ENCODE peak calls at places on chromosome 14, in nine cellular contexts. X, F, S, G, T, W, O, E and A are unnamed samples.

GRCh38 chr14:93994919-93995682 is 2.0 kb upstream of the CCDC197 start:
- DNase-seq in E (no peak), O (no peak), G (no peak), W (no peak), S (peak; percentile 96), F (peak; percentile 77), X (no peak), T (peak; percentile 46), A (peak; percentile 67)

GRCh38 chr14:54606631-54607133 is 39.8 kb downstream of the SAMD4A start:
- DNase-seq in W (no peak), O (no peak), E (no peak), T (peak; percentile 51), X (no peak), S (peak; percentile 91), F (peak; percentile 55), G (no peak), A (no peak)

GRCh38 chr14:26730929-26731618 is 133.2 kb upstream of the NOVA1 start:
- DNase-seq in W (no peak), G (peak; percentile 30), E (peak; percentile 39), T (peak; percentile 34), F (peak; percentile 41), S (peak; percentile 30), X (no peak), O (peak; percentile 67), A (peak; percentile 80)

GRCh38 chr14:96413526-96413925 is 21.6 kb downstream of the AK7 start:
- DNase-seq in O (no peak), W (no peak), S (peak; percentile 36), X (no peak), F (no peak), T (no peak), G (no peak), E (no peak), A (no peak)

GRCh38 chr14:90739318-90740077 is 76.7 kb downstream of the TTC7B start:
- DNase-seq in G (no peak), W (no peak), O (no peak), E (no peak), S (peak; percentile 12), X (no peak), F (no peak), T (peak; percentile 25), A (no peak)

GRCh38 chr14:83958359-83958758 is 1571.6 kb upstream of the FLRT2 start:
- DNase-seq in S (no peak), T (no peak), W (no peak), F (peak; percentile 5), O (no peak), E (no peak), G (no peak), X (no peak), A (no peak)

GRCh38 chr14:77123381-77124344 is 17.9 kb downstream of the ZDHHC22 start:
- DNase-seq in S (no peak), W (no peak), T (no peak), G (peak; percentile 86), F (peak; percentile 96), X (no peak), E (no peak), O (no peak), A (no peak)

GRCh38 chr14:32469388-32470160 is 140.5 kb downstream of the AKAP6 start:
- DNase-seq in E (peak; percentile 62), O (peak; percentile 49), S (peak; percentile 78), X (peak; percentile 63), F (peak; percentile 67), T (peak; percentile 82), W (no peak), G (peak; percentile 49), A (peak; percentile 60)

GRCh38 chr14:97177016-97177415 is 379.8 kb downstream of the VRK1 start:
- DNase-seq in E (no peak), F (peak; percentile 81), W (no peak), S (no peak), O (peak; percentile 39), G (peak; percentile 43), T (no peak), X (peak; percentile 18), A (peak; percentile 64)

GRCh38 chr14:91839754-91840153 is 27.6 kb downstream of the TC2N start:
- DNase-seq in T (no peak), W (no peak), O (no peak), G (no peak), S (no peak), E (no peak), F (no peak), X (no peak), A (no peak)

GRCh38 chr14:91834571-91834970 is 32.8 kb downstream of the TC2N start:
- DNase-seq in W (no peak), E (no peak), S (no peak), X (no peak), F (no peak), O (peak; percentile 14), T (no peak), G (no peak), A (peak; percentile 51)

GRCh38 chr14:91837076-91837475 is 30.3 kb downstream of the TC2N start:
- DNase-seq in F (no peak), E (no peak), O (no peak), X (no peak), T (no peak), S (no peak), G (no peak), W (no peak), A (no peak)

GRCh38 chr14:91835197-91835919 is 32.0 kb downstream of the TC2N start:
- DNase-seq in S (no peak), O (no peak), W (no peak), G (peak; percentile 35), F (no peak), E (no peak), X (no peak), T (no peak), A (peak; percentile 60)

DNA sequence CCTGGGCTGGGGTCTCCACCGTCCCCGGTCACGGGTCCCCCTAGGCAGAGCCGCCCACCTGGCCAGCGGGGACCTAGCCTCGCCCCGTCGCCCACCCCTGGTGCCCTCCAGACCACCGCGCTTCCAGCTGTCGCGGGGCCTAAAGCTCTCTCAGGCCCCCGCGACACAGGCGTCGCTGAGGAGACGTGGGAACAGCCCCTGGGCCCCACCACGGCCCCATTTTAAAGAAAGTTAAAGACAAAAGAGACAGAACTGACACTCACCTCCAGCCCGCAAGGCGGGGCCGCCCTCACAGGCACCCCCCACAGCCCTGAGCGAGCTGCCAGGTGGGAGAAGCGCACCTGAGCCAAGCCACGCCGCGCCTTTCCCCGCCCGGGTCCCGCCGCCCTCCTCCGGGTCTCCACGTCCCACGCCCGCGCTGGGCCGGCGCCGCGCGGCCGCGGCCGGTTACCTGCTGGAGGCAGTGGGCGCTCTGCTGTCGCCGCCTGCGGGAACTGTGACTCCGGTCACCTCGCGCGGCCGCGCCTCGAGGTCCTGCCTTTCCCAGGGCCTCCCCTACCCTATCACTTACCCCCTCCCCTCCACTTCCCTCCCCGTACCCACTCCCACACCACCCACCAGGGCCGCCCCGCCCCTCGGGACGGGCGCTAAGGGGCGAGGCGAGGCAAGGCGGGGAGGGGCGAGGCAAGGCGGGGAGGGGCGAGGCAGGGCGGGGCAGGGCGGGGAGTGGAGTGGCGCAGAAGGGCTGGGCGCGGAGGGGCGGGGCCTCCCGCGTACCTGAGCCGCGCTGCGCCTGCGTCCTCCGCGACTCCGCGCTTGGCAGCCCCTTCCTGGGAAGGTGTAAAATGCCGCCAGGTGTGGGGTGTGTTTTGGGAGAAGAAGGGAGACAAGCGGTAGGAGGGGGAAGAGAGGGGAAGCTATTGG is 31.2 kb downstream of the TC2N start:
- DNase-seq in X (no peak), F (peak; percentile 67), W (no peak), O (peak; percentile 89), T (no peak), G (peak; percentile 96), E (no peak), S (peak; percentile 20), A (peak; percentile 94)
- TF ChIP-seq EZH2 in X (no peak), F (peak; percentile 93), W (no peak), O (peak; percentile 93), T (peak; percentile 62), G (peak; percentile 61), E (peak; percentile 94), S (no peak), A (no peak)

DNA sequence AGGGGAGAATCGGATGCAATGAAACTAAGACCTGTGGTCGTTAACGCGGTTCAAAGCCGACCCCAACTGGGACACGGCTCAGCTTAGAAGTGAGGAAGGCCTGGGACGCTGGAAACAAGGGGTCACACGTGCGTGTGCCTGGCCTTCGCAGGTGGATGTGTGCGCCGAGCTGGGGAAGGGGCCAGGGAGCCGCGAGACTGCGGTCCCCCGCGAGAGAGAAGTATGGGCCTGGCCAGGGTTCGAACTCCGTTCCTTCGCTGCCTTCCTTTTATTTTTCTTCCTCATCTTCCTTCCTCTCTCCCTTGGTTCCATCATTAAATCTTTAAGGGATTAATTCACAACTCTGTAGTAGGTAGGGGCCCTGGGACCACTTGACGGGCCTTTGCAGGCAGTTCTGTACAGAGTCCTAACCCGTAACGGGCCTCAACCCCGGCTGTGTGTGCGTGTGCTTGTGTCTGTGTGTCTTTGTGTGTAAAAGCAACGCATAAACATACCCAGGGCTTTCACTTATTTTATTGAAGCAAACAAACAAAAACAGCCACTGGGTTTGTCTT is 3.6 kb downstream of the TTC6 start:
- DNase-seq in O (peak; percentile 42), G (no peak), S (no peak), X (no peak), T (no peak), E (no peak), W (no peak), F (no peak), A (no peak)
- TF ChIP-seq EZH2 in O (peak; percentile 77), G (no peak), S (peak; percentile 92), X (no peak), T (peak; percentile 15), E (peak; percentile 43), W (no peak), F (no peak), A (peak; percentile 96)

GRCh38 chr14:81772391-81772790 is 238.7 kb upstream of the SEL1L start:
- DNase-seq in E (no peak), G (no peak), W (no peak), X (no peak), T (no peak), O (no peak), F (no peak), S (no peak), A (no peak)
- TF ChIP-seq EZH2 in E (no peak), G (no peak), W (no peak), X (no peak), T (no peak), O (no peak), F (no peak), S (no peak), A (no peak)

GRCh38 chr14:30889244-30889594 is 14.9 kb downstream of the COCH start:
- DNase-seq in O (no peak), T (no peak), W (no peak), G (no peak), S (no peak), F (no peak), E (no peak), X (no peak), A (no peak)

GRCh38 chr14:30883508-30884294 is 9.3 kb downstream of the COCH start:
- DNase-seq in E (no peak), G (no peak), X (no peak), W (no peak), T (peak; percentile 30), S (no peak), O (no peak), F (no peak), A (no peak)

GRCh38 chr14:30885840-30886740 is 11.7 kb downstream of the COCH start:
- DNase-seq in X (no peak), T (peak; percentile 32), F (no peak), G (no peak), W (no peak), O (no peak), S (peak; percentile 32), E (no peak), A (no peak)

GRCh38 chr14:30884925-30885324 is 10.6 kb downstream of the COCH start:
- DNase-seq in W (no peak), F (no peak), O (no peak), G (no peak), X (no peak), E (no peak), T (no peak), S (no peak), A (no peak)

GRCh38 chr14:30888480-30889243 is 14.3 kb downstream of the COCH start:
- DNase-seq in X (peak; percentile 77), O (no peak), G (no peak), F (no peak), S (no peak), T (no peak), E (no peak), W (no peak), A (peak; percentile 39)
- TF ChIP-seq EZH2 in X (no peak), O (no peak), G (no peak), F (no peak), S (no peak), T (no peak), E (no peak), W (no peak), A (no peak)